ENCODE peak calls at places on chromosomes 3 and 15, in seven cellular contexts. One of them, this sample, is unnamed. For H3K36me3, the result is how much of the 10 kb centered on the place peaks cover.

GRCh38 chr3:197613187-197613586 is 57.4 kb upstream of the BDH1 start:
- DNase-seq in BE2C: no peak
- DNase-seq in lung: no peak
- DNase-seq in right atrium auricular region: no peak
- DNase-seq in body of pancreas: no peak
- DNase-seq in neural progenitor cell: no peak
- DNase-seq in GM06990: no peak
- DNase-seq in this sample: no peak

GRCh38 chr15:93235926-93236781 is 147.1 kb upstream of the RGMA start:
- DNase-seq in right atrium auricular region: peak
- DNase-seq in GM06990: no peak
- DNase-seq in body of pancreas: no peak
- DNase-seq in BE2C: no peak
- DNase-seq in lung: peak
- DNase-seq in neural progenitor cell: peak
- DNase-seq in this sample: no peak

GRCh38 chr3:65729973-65730372 is 308.7 kb downstream of the MAGI1 start:
- DNase-seq in body of pancreas: no peak
- DNase-seq in lung: no peak
- DNase-seq in GM06990: no peak
- DNase-seq in BE2C: no peak
- DNase-seq in right atrium auricular region: no peak
- DNase-seq in neural progenitor cell: no peak
- DNase-seq in this sample: no peak

GRCh38 chr15:90660195-90660995 is 56.8 kb upstream of the BLM start:
- DNase-seq in lung: peak
- DNase-seq in right atrium auricular region: peak
- DNase-seq in body of pancreas: no peak
- DNase-seq in GM06990: peak
- DNase-seq in neural progenitor cell: peak
- DNase-seq in BE2C: peak
- DNase-seq in this sample: peak

GRCh38 chr15:62783303-62783957 is 259.1 kb upstream of the TPM1 start:
- DNase-seq in right atrium auricular region: no peak
- DNase-seq in body of pancreas: no peak
- DNase-seq in lung: no peak
- DNase-seq in GM06990: no peak
- DNase-seq in neural progenitor cell: no peak
- DNase-seq in BE2C: no peak
- DNase-seq in this sample: no peak

GRCh38 chr3:180280601-180281000 is 243.9 kb upstream of the PEX5L start:
- DNase-seq in GM06990: no peak
- DNase-seq in right atrium auricular region: no peak
- DNase-seq in body of pancreas: no peak
- DNase-seq in BE2C: no peak
- DNase-seq in lung: no peak
- DNase-seq in neural progenitor cell: no peak
- DNase-seq in this sample: no peak

GRCh38 chr3:119883461-119884160 is 101.7 kb downstream of the NR1I2 start:
- DNase-seq in GM06990: no peak
- DNase-seq in body of pancreas: no peak
- DNase-seq in BE2C: no peak
- DNase-seq in lung: no peak
- DNase-seq in right atrium auricular region: no peak
- DNase-seq in neural progenitor cell: no peak
- DNase-seq in this sample: no peak

GRCh38 chr3:120196812-120197211 is 88.2 kb downstream of the GPR156 start:
- DNase-seq in GM06990: no peak
- DNase-seq in right atrium auricular region: no peak
- DNase-seq in body of pancreas: no peak
- DNase-seq in BE2C: no peak
- DNase-seq in neural progenitor cell: no peak
- DNase-seq in lung: no peak
- DNase-seq in this sample: no peak

GRCh38 chr3:5188419-5189405 is 1.2 kb downstream of the EDEM1 start:
- DNase-seq in body of pancreas: peak
- DNase-seq in GM06990: peak
- DNase-seq in lung: peak
- DNase-seq in BE2C: no peak
- DNase-seq in right atrium auricular region: no peak
- DNase-seq in neural progenitor cell: peak
- DNase-seq in this sample: peak

GRCh38 chr3:30680789-30681188 is 74.4 kb downstream of the TGFBR2 start:
- DNase-seq in GM06990: no peak
- DNase-seq in right atrium auricular region: no peak
- DNase-seq in BE2C: no peak
- DNase-seq in body of pancreas: no peak
- DNase-seq in lung: no peak
- DNase-seq in neural progenitor cell: peak
- DNase-seq in this sample: no peak

GRCh38 chr3:84946240-84946639 is 12.5 kb upstream of the CADM2 start:
- DNase-seq in right atrium auricular region: no peak
- DNase-seq in BE2C: no peak
- DNase-seq in lung: no peak
- DNase-seq in body of pancreas: no peak
- DNase-seq in GM06990: no peak
- DNase-seq in neural progenitor cell: peak
- DNase-seq in this sample: peak

GRCh38 chr3:180698760-180699270 is 19.5 kb upstream of the CCDC39 start:
- DNase-seq in body of pancreas: no peak
- DNase-seq in right atrium auricular region: no peak
- DNase-seq in BE2C: no peak
- DNase-seq in neural progenitor cell: no peak
- DNase-seq in GM06990: no peak
- DNase-seq in lung: no peak
- DNase-seq in this sample: no peak

GRCh38 chr3:106004137-106004600 is 135.4 kb upstream of the CBLB start:
- DNase-seq in right atrium auricular region: no peak
- DNase-seq in BE2C: no peak
- DNase-seq in body of pancreas: no peak
- DNase-seq in lung: no peak
- DNase-seq in neural progenitor cell: no peak
- DNase-seq in GM06990: no peak
- DNase-seq in this sample: no peak

GRCh38 chr15:76939715-76940114 is 8.2 kb downstream of the RCN2 start:
- DNase-seq in body of pancreas: no peak
- DNase-seq in GM06990: no peak
- DNase-seq in right atrium auricular region: no peak
- DNase-seq in BE2C: no peak
- DNase-seq in neural progenitor cell: no peak
- DNase-seq in lung: no peak
- DNase-seq in this sample: no peak

GRCh38 chr3:153087595-153088566 is 74.1 kb upstream of the RAP2B start:
- DNase-seq in lung: no peak
- DNase-seq in GM06990: no peak
- DNase-seq in neural progenitor cell: no peak
- DNase-seq in body of pancreas: no peak
- DNase-seq in right atrium auricular region: no peak
- DNase-seq in BE2C: no peak
- DNase-seq in this sample: no peak

GRCh38 chr3:153080778-153081240 is 81.2 kb upstream of the RAP2B start:
- DNase-seq in BE2C: no peak
- DNase-seq in body of pancreas: no peak
- DNase-seq in neural progenitor cell: no peak
- DNase-seq in right atrium auricular region: no peak
- DNase-seq in lung: no peak
- DNase-seq in GM06990: no peak
- DNase-seq in this sample: no peak

GRCh38 chr3:153079386-153079785 is 82.6 kb upstream of the RAP2B start:
- DNase-seq in BE2C: no peak
- DNase-seq in GM06990: no peak
- DNase-seq in right atrium auricular region: no peak
- DNase-seq in body of pancreas: no peak
- DNase-seq in lung: no peak
- DNase-seq in neural progenitor cell: no peak
- DNase-seq in this sample: no peak

GRCh38 chr3:153089620-153090019 is 72.4 kb upstream of the RAP2B start:
- DNase-seq in body of pancreas: no peak
- DNase-seq in neural progenitor cell: no peak
- DNase-seq in BE2C: no peak
- DNase-seq in GM06990: no peak
- DNase-seq in lung: no peak
- DNase-seq in right atrium auricular region: no peak
- DNase-seq in this sample: no peak

DNA sequence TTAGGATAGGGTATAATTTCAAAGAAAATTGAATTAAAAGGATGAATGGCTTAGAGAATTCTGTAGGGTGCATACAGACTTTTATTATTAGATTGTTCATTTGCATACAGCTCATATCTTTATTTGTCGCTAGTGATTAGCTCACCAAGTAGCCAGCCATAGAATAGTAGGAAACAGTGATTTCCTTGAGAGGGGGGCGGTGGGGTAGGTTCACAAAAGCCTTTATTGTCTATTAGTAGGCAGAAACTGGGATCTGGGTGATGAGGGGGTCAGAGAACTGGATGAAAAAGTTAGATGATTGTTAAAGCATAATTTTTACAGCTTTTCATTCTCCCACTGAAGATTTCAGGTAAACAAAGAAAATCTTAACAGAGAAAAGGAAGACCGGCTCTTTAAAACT is 77.6 kb upstream of the RAP2B start:
- DNase-seq in body of pancreas: no peak
- DNase-seq in BE2C: no peak
- DNase-seq in neural progenitor cell: no peak
- DNase-seq in GM06990: no peak
- DNase-seq in right atrium auricular region: no peak
- DNase-seq in lung: no peak
- DNase-seq in this sample: no peak
- H3K36me3 ChIP-seq in body of pancreas: under half
- H3K36me3 ChIP-seq in BE2C: under half
- H3K36me3 ChIP-seq in neural progenitor cell: under half
- H3K36me3 ChIP-seq in GM06990: under half
- H3K36me3 ChIP-seq in right atrium auricular region: under half
- H3K36me3 ChIP-seq in lung: under half
- H3K36me3 ChIP-seq in this sample: under half

DNA sequence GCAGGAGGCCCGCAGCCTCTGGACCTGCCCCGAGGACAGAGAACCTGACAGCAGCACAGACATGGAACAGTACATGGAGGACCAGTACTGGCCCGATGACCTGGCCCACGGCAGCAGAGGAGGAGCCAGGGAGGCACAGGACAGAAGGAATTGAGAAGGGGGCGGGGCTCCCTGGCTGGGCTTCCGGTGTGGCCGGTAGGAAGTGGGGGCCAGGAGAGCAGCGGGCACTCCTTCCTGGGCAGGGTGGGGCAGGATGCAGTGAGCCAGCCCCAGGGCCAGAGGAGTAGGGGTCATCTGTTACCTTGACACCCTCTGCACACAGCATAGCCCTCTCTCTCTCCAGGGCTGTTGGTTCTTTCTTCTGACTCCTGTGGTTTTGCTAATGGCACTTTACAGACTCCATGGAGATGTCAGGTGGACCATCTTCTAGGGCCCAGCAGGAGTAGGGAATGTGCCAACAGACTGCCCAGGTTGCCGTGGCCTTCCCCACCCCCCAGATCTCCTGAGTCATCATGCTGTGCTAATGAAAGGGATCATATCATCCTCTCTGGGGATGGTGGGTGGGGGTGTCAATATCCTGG is 8.6 kb upstream of the ISG20 start:
- DNase-seq in BE2C: no peak
- DNase-seq in lung: no peak
- DNase-seq in right atrium auricular region: no peak
- DNase-seq in GM06990: no peak
- DNase-seq in body of pancreas: no peak
- DNase-seq in neural progenitor cell: no peak
- DNase-seq in this sample: no peak
- H3K36me3 ChIP-seq in BE2C: half or more
- H3K36me3 ChIP-seq in lung: under half
- H3K36me3 ChIP-seq in right atrium auricular region: half or more
- H3K36me3 ChIP-seq in GM06990: half or more
- H3K36me3 ChIP-seq in body of pancreas: under half
- H3K36me3 ChIP-seq in neural progenitor cell: under half
- H3K36me3 ChIP-seq in this sample: half or more

GRCh38 chr3:31847760-31848159 is 133.3 kb downstream of the OSBPL10 start:
- DNase-seq in GM06990: no peak
- DNase-seq in lung: no peak
- DNase-seq in neural progenitor cell: no peak
- DNase-seq in BE2C: no peak
- DNase-seq in right atrium auricular region: no peak
- DNase-seq in body of pancreas: no peak
- DNase-seq in this sample: no peak
- H3K36me3 ChIP-seq in GM06990: under half
- H3K36me3 ChIP-seq in lung: under half
- H3K36me3 ChIP-seq in neural progenitor cell: under half
- H3K36me3 ChIP-seq in BE2C: under half
- H3K36me3 ChIP-seq in right atrium auricular region: under half
- H3K36me3 ChIP-seq in body of pancreas: under half
- H3K36me3 ChIP-seq in this sample: under half

DNA sequence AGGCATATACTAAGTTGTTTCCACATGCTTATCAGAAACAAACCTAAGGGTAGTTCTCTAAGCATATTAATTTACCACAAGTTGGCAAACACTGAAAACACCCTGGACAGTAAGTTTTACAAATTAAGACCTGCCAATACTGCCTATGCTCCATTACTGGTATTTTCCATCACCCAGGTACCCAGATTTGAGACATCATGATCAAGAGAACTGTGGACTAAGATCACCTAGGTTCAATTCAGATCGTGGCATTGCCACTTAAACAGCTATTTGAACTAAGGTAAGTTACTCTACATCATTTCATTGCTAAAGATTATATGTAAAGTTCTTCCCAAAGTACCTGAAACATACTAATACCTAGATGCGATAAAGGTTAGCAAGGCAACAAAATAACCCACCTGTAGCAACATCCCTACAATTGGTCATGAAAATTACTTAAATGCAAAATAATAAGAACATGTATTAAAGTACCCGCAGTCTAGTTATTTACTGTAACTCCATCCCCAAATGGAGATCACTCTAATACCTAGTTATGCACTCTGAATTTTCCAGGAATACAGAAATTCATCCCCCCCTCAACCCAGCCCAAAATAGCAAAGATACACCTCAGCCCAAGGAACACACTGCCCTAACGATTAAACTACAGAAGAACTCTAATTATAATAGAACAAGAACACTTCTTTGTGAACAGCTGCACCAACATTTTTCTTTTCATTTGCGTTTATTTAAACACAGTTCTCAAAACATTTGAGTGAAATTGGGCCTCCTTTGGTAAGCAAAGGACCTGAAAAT is 21.6 kb downstream of the TRA2B start:
- DNase-seq in right atrium auricular region: no peak
- DNase-seq in body of pancreas: no peak
- DNase-seq in GM06990: no peak
- DNase-seq in BE2C: no peak
- DNase-seq in lung: no peak
- DNase-seq in neural progenitor cell: no peak
- DNase-seq in this sample: no peak
- H3K36me3 ChIP-seq in right atrium auricular region: half or more
- H3K36me3 ChIP-seq in body of pancreas: under half
- H3K36me3 ChIP-seq in GM06990: under half
- H3K36me3 ChIP-seq in BE2C: half or more
- H3K36me3 ChIP-seq in lung: under half
- H3K36me3 ChIP-seq in neural progenitor cell: under half
- H3K36me3 ChIP-seq in this sample: half or more

This sample was measured in SJCRH30.